ENCODE peak calls at places on chromosomes 13 and 19, in nine cellular contexts. P, K, B, D, L, Z, C, S and W are unnamed samples.

GRCh38 chr13:59494560-59494970 is 669.2 kb downstream of the DIAPH3 start:
- DNase-seq in Z (no peak), P (no peak), D (no peak), K (no peak), L (no peak), C (no peak), B (peak), S (no peak), W (peak)

GRCh38 chr13:49539313-49539712 is 43.6 kb downstream of the PHF11 start:
- DNase-seq in P (no peak), D (no peak), Z (no peak), K (no peak), S (no peak), L (no peak), C (no peak), B (no peak), W (no peak)

GRCh38 chr13:102626928-102627327 is 30.1 kb downstream of the TPP2 start:
- DNase-seq in L (no peak), D (no peak), B (no peak), K (no peak), P (no peak), C (no peak), S (no peak), Z (no peak), W (no peak)

GRCh38 chr19:53865523-53865917 is 2.2 kb upstream of the MYADM start:
- DNase-seq in B (no peak), K (no peak), S (no peak), L (peak), P (no peak), C (no peak), D (no peak), Z (no peak), W (peak)

GRCh38 chr19:19137556-19138109 is 645 bp downstream of the TMEM161A start:
- DNase-seq in P (no peak), B (no peak), K (no peak), S (no peak), D (no peak), Z (no peak), L (no peak), C (no peak), W (peak)

GRCh38 chr13:25541434-25542123 is 169.8 kb downstream of the ATP8A2 start:
- DNase-seq in K (no peak), P (no peak), Z (no peak), D (no peak), L (no peak), B (no peak), S (no peak), C (no peak), W (no peak)

GRCh38 chr19:39974377-39975155 is 3.6 kb downstream of the PSMC4 start:
- DNase-seq in S (no peak), K (no peak), B (no peak), Z (no peak), C (no peak), L (no peak), D (no peak), P (no peak), W (no peak)

GRCh38 chr19:4375620-4376228 is 24.6 kb downstream of the SH3GL1 start:
- DNase-seq in C (peak), P (no peak), K (peak), D (no peak), B (peak), L (no peak), S (peak), Z (peak), W (peak)

GRCh38 chr19:4636151-4636717 is 3.1 kb upstream of the TNFAIP8L1 start:
- DNase-seq in L (peak), P (peak), S (peak), C (peak), D (peak), B (peak), K (peak), Z (no peak), W (peak)

GRCh38 chr19:34480971-34481821 is at the start of gene WTIP:
- DNase-seq in Z (peak), K (no peak), L (no peak), P (no peak), B (peak), S (peak), C (no peak), D (peak), W (peak)

GRCh38 chr13:103236213-103236612 is 170.0 kb upstream of the SLC10A2 start:
- DNase-seq in C (no peak), K (peak), S (no peak), D (no peak), P (no peak), Z (no peak), L (no peak), B (no peak), W (no peak)

GRCh38 chr13:97000295-97000925 is 6.1 kb upstream of the OXGR1 start:
- DNase-seq in D (no peak), K (no peak), P (no peak), S (no peak), L (no peak), C (no peak), B (peak), Z (no peak), W (peak)

GRCh38 chr19:49014123-49014869 is 2.6 kb downstream of the LHB start:
- DNase-seq in Z (no peak), K (no peak), B (no peak), S (no peak), D (no peak), C (no peak), P (no peak), L (no peak), W (peak)

GRCh38 chr19:23460656-23461055 is 65.4 kb upstream of the ZNF91 start:
- DNase-seq in L (no peak), P (no peak), Z (no peak), B (no peak), K (no peak), C (no peak), S (no peak), D (no peak), W (peak)

GRCh38 chr13:83498486-83499190 is 383.6 kb downstream of the SLITRK1 start:
- DNase-seq in B (peak), D (no peak), P (no peak), L (no peak), Z (peak), K (no peak), C (no peak), S (no peak), W (peak)

GRCh38 chr19:38719761-38720558 is 24.3 kb downstream of the CAPN12 start:
- DNase-seq in S (no peak), Z (no peak), L (no peak), K (no peak), D (no peak), C (no peak), P (no peak), B (no peak), W (no peak)

GRCh38 chr13:99314640-99315176 is 7.5 kb upstream of the GPR183 start:
- DNase-seq in D (no peak), S (no peak), B (peak), P (no peak), K (no peak), C (no peak), L (peak), Z (peak), W (peak)

GRCh38 chr19:3844596-3844995 is 24.2 kb downstream of the ZFR2 start:
- DNase-seq in L (no peak), S (no peak), C (no peak), K (no peak), Z (no peak), B (no peak), D (no peak), P (no peak), W (peak)

GRCh38 chr19:40570313-40571004 is 6.2 kb upstream of the SHKBP1 start:
- DNase-seq in Z (peak), D (peak), K (peak), B (peak), S (peak), P (peak), C (peak), L (peak), W (peak)

GRCh38 chr13:34708914-34709313 is 233.2 kb upstream of the NBEA start:
- DNase-seq in B (no peak), C (no peak), S (no peak), L (no peak), D (no peak), K (no peak), Z (no peak), P (no peak), W (no peak)

GRCh38 chr13:95948646-95949045 is 104.6 kb downstream of the UGGT2 start:
- DNase-seq in P (no peak), L (no peak), S (no peak), C (peak), Z (no peak), B (peak), K (peak), D (no peak), W (peak)

GRCh38 chr13:95099541-95099940 is 201.7 kb downstream of the ABCC4 start:
- DNase-seq in K (no peak), C (no peak), P (no peak), S (no peak), B (peak), D (no peak), L (no peak), Z (peak), W (peak)

GRCh38 chr19:7790416-7790815 is 27.4 kb downstream of the CLEC4M start:
- DNase-seq in L (no peak), B (no peak), P (no peak), Z (no peak), D (no peak), K (no peak), C (no peak), S (no peak), W (no peak)